ENCODE peak calls at places on chromosomes 4 and X, in five cellular contexts. Y is HCT116, R is body of pancreas, U is endothelial cell, E is fibroblast of lung. H is an unnamed sample.

GRCh38 chr4:182968917-182969650 is 51.9 kb upstream of the DCTD start:
- DNase-seq in U (no peak), R (no peak), Y (no peak), E (no peak), H (no peak)

GRCh38 chr4:59122626-59123025 is 2012.4 kb upstream of the IGFBP7 start:
- DNase-seq in Y (no peak), U (no peak), E (no peak), R (no peak), H (no peak)

GRCh38 chrX:14927391-14927790 is 54.2 kb downstream of the MOSPD2 start:
- DNase-seq in U (no peak), Y (no peak), R (no peak), E (peak), H (peak)

GRCh38 chr4:75916091-75916661 is 13.9 kb upstream of the PPEF2 start:
- DNase-seq in U (peak), E (peak), Y (peak), R (peak), H (peak)

GRCh38 chr4:39526283-39526682 is 956 bp downstream of the UGDH start:
- DNase-seq in E (no peak), U (no peak), R (no peak), Y (no peak), H (no peak)

GRCh38 chr4:100781433-100781832 is 263.6 kb upstream of the EMCN start:
- DNase-seq in E (no peak), Y (no peak), R (no peak), U (no peak), H (no peak)

GRCh38 chrX:44462851-44463250 is 79.8 kb downstream of the FUNDC1 start:
- DNase-seq in E (peak), R (no peak), U (no peak), Y (no peak), H (peak)

GRCh38 chr4:94722270-94722669 is 35.5 kb upstream of the BMPR1B start:
- DNase-seq in R (no peak), U (no peak), Y (no peak), E (no peak), H (no peak)

GRCh38 chr4:181301735-181302380 is 941.3 kb upstream of the TENM3 start:
- DNase-seq in E (peak), U (peak), Y (peak), R (peak), H (peak)

GRCh38 chr4:71832049-71832448 is 48.2 kb upstream of the GC start:
- DNase-seq in Y (no peak), E (no peak), R (no peak), U (no peak), H (no peak)

GRCh38 chr4:83151645-83152044 is 37.1 kb upstream of the PLAC8 start:
- DNase-seq in U (no peak), R (no peak), E (no peak), Y (no peak), H (peak)

GRCh38 chrX:49041683-49042529 is 1.3 kb downstream of the TFE3 start:
- DNase-seq in Y (no peak), E (peak), U (no peak), R (no peak), H (peak)

GRCh38 chrX:43559643-43560042 is 96.5 kb upstream of the MAOA start:
- DNase-seq in Y (peak), E (peak), U (peak), R (peak), H (peak)

GRCh38 chr4:9703391-9703790 is 78.0 kb upstream of the DRD5 start:
- DNase-seq in R (peak), E (no peak), Y (peak), U (peak), H (peak)

GRCh38 chr4:59127748-59128147 is 2017.6 kb upstream of the IGFBP7 start:
- DNase-seq in E (no peak), U (no peak), R (no peak), Y (no peak), H (no peak)

GRCh38 chr4:150219841-150220240 is 141.6 kb downstream of the DCLK2 start:
- DNase-seq in R (no peak), U (no peak), E (peak), Y (no peak), H (peak)

GRCh38 chrX:362937-363620 is 23.6 kb downstream of the PPP2R3B start:
- DNase-seq in Y (no peak), E (no peak), R (no peak), U (no peak), H (no peak)

GRCh38 chr4:129145222-129145730 is 49.3 kb downstream of the C4orf33 start:
- DNase-seq in E (no peak), R (no peak), Y (no peak), U (no peak), H (no peak)

GRCh38 chr4:129143359-129143758 is 47.4 kb downstream of the C4orf33 start:
- DNase-seq in U (no peak), Y (no peak), R (no peak), E (no peak), H (no peak)

GRCh38 chr4:129144755-129145206 is 48.8 kb downstream of the C4orf33 start:
- DNase-seq in R (no peak), U (peak), Y (no peak), E (no peak), H (no peak)

GRCh38 chr4:129148892-129149291 is 52.9 kb downstream of the C4orf33 start:
- DNase-seq in U (no peak), R (no peak), Y (no peak), E (no peak), H (no peak)

DNA sequence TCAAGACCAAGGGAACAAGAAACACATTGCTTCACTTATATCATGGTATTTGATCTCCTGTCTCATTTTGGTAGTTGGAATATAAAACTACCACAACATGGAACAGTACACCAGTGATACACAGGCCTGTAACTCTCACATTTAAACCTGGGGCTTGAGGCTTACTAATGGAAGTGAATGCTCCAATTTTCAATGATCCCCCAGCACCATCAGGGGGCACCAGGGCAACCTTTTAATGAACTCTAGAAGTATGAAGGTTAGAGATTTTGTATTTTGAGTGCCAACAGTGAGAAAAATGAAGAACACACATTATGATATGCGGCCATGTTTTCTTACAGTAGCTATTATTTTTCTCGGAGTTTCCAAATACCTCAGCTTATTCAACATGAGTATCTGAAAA is 50.7 kb downstream of the C4orf33 start:
- DNase-seq in Y (no peak), E (no peak), U (no peak), R (no peak), H (no peak)
- TF ChIP-seq CTCF in Y (peak), E (no peak), U (no peak), R (no peak), H (no peak)

GRCh38 chrX:37995428-37995827 is 10.9 kb upstream of the SYTL5 start:
- DNase-seq in E (no peak), U (no peak), R (no peak), Y (no peak), H (no peak)
- TF ChIP-seq CTCF in E (no peak), U (no peak), R (no peak), Y (no peak), H (no peak)

GRCh38 chr4:6621556-6621927 is 18.9 kb upstream of the MRFAP1 start:
- DNase-seq in E (no peak), Y (no peak), R (no peak), U (no peak), H (no peak)
- TF ChIP-seq CTCF in E (no peak), Y (no peak), R (no peak), U (no peak), H (no peak)

DNA sequence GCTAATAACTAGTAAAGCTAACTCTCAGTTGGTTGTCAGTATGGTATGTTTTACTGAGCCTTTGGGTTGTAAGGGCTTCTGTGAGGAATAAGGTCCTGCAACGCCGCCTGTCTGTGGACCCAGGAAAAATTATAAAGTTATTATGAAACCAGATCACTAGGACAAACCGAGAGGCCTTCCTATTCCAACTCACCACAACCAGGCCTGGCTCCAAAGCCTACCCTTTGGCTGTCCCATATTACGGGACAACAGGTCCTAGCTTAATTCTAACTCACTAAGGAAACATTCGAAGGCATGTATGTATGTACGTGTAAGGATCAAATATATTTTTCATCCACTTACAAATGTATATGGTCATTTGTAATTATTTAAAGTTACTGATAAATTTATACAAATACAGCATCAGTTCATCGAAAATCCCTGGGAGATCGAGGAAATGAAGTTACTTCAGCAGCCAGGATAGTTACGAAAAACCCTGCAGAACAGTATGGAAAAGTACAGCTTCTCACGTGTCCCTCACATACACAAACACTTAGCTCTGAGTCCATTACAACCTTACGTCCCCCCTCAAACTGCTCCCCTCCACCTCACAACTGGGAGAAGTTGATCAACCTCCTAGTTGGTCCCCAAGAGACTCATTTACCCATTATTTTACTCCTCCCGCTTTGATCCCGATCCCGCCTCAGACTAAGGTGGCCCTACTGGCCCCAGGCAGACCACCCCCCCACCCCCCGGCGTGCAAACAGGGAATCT is 1.2 kb downstream of the ANKRD17 start:
- DNase-seq in U (peak), Y (peak), E (peak), R (peak), H (peak)
- TF ChIP-seq CTCF in U (peak), Y (peak), E (peak), R (peak), H (peak)

DNA sequence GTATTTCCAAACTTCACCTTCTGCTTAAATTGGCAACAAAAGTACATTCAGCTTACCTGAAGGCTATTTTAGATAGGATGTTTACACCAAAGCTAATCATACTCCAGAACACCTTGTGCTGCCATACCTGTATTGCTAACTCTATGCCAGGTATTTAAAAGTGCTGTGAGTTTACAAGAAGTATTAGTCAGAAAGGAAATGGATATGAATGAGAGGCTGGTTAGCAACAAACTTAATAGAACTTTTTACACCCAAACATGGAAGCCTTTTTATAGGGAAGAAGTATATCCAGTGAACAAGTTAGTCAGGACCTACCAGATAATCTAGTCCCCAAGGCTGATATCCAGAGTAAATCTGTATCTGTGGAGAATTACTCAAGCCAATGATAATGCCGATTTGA is 131.2 kb upstream of the SPRY1 start:
- DNase-seq in R (no peak), U (no peak), Y (no peak), E (no peak), H (no peak)
- TF ChIP-seq CTCF in R (no peak), U (no peak), Y (no peak), E (no peak), H (no peak)

GRCh38 chr4:98828801-98829200 is 100.1 kb downstream of the EIF4E start:
- DNase-seq in E (peak), U (no peak), R (no peak), Y (peak), H (peak)
- TF ChIP-seq CTCF in E (no peak), U (no peak), R (no peak), Y (peak), H (no peak)

GRCh38 chr4:55444822-55445221 is 49.1 kb downstream of the TMEM165 start:
- DNase-seq in R (peak), U (no peak), Y (peak), E (peak), H (peak)
- TF ChIP-seq CTCF in R (peak), U (no peak), Y (peak), E (peak), H (peak)

GRCh38 chrX:73765776-73766465 is 202.9 kb downstream of the CHIC1 start:
- DNase-seq in Y (no peak), U (no peak), R (peak), E (no peak), H (no peak)

GRCh38 chrX:73768886-73769285 is 205.9 kb downstream of the CHIC1 start:
- DNase-seq in E (no peak), Y (no peak), R (no peak), U (no peak), H (no peak)

GRCh38 chrX:73767017-73767416 is 204.0 kb downstream of the CHIC1 start:
- DNase-seq in U (no peak), R (no peak), E (no peak), Y (no peak), H (no peak)

GRCh38 chrX:73768120-73768519 is 205.1 kb downstream of the CHIC1 start:
- DNase-seq in R (no peak), U (no peak), E (no peak), Y (no peak), H (no peak)
- TF ChIP-seq CTCF in R (no peak), U (no peak), E (no peak), Y (no peak), H (no peak)

GRCh38 chr4:15232725-15233597 is 194.9 kb upstream of the C1QTNF7 start:
- DNase-seq in Y (no peak), E (peak), R (no peak), U (no peak), H (peak)
- TF ChIP-seq CTCF in Y (no peak), E (no peak), R (no peak), U (no peak), H (no peak)

H was measured in AG10803.